ENCODE peak calls at places on chromosomes 13 and 19, in ten cellular contexts. One of them, this sample, is unnamed.

GRCh38 chr19:1847684-1848398 is 442 bp downstream of the REXO1 start:
- DNase-seq in PC-3: peak
- DNase-seq in transverse colon: peak
- DNase-seq in uterus: no peak
- DNase-seq in endothelial cell: peak
- DNase-seq in lower leg skin: no peak
- DNase-seq in right lobe of liver: peak
- DNase-seq in choroid plexus epithelial cell: peak
- DNase-seq in WTC11: no peak
- DNase-seq in dorsolateral prefrontal cortex: no peak
- DNase-seq in this sample: peak

GRCh38 chr19:16714702-16715294 is 4.8 kb upstream of the NWD1 start:
- DNase-seq in choroid plexus epithelial cell: peak
- DNase-seq in uterus: no peak
- DNase-seq in lower leg skin: no peak
- DNase-seq in PC-3: peak
- DNase-seq in transverse colon: peak
- DNase-seq in dorsolateral prefrontal cortex: peak
- DNase-seq in endothelial cell: peak
- DNase-seq in WTC11: peak
- DNase-seq in right lobe of liver: peak
- DNase-seq in this sample: peak

GRCh38 chr13:98686281-98686680 is 66.2 kb downstream of the SLC15A1 start:
- DNase-seq in transverse colon: no peak
- DNase-seq in choroid plexus epithelial cell: no peak
- DNase-seq in endothelial cell: no peak
- DNase-seq in dorsolateral prefrontal cortex: no peak
- DNase-seq in lower leg skin: no peak
- DNase-seq in uterus: no peak
- DNase-seq in WTC11: no peak
- DNase-seq in right lobe of liver: no peak
- DNase-seq in PC-3: no peak
- DNase-seq in this sample: no peak

GRCh38 chr19:46616631-46617322 is 8.1 kb downstream of the PTGIR start:
- DNase-seq in right lobe of liver: peak
- DNase-seq in dorsolateral prefrontal cortex: no peak
- DNase-seq in endothelial cell: peak
- DNase-seq in PC-3: peak
- DNase-seq in WTC11: peak
- DNase-seq in uterus: no peak
- DNase-seq in lower leg skin: no peak
- DNase-seq in transverse colon: peak
- DNase-seq in choroid plexus epithelial cell: peak
- DNase-seq in this sample: peak

GRCh38 chr13:103022328-103022727 is 43.9 kb downstream of the SLC10A2 start:
- DNase-seq in lower leg skin: no peak
- DNase-seq in WTC11: no peak
- DNase-seq in right lobe of liver: no peak
- DNase-seq in PC-3: peak
- DNase-seq in choroid plexus epithelial cell: no peak
- DNase-seq in uterus: no peak
- DNase-seq in endothelial cell: no peak
- DNase-seq in transverse colon: no peak
- DNase-seq in dorsolateral prefrontal cortex: no peak
- DNase-seq in this sample: no peak

GRCh38 chr13:29500426-29500825 is 95.1 kb downstream of the SLC7A1 start:
- DNase-seq in right lobe of liver: no peak
- DNase-seq in WTC11: no peak
- DNase-seq in lower leg skin: no peak
- DNase-seq in choroid plexus epithelial cell: no peak
- DNase-seq in endothelial cell: no peak
- DNase-seq in uterus: no peak
- DNase-seq in dorsolateral prefrontal cortex: no peak
- DNase-seq in transverse colon: no peak
- DNase-seq in PC-3: no peak
- DNase-seq in this sample: no peak

GRCh38 chr13:22091222-22091970 is 420.5 kb downstream of the FGF9 start:
- DNase-seq in choroid plexus epithelial cell: no peak
- DNase-seq in right lobe of liver: no peak
- DNase-seq in transverse colon: no peak
- DNase-seq in uterus: peak
- DNase-seq in lower leg skin: no peak
- DNase-seq in dorsolateral prefrontal cortex: no peak
- DNase-seq in WTC11: no peak
- DNase-seq in endothelial cell: no peak
- DNase-seq in PC-3: no peak
- DNase-seq in this sample: no peak

GRCh38 chr13:76440568-76440967 is 445.6 kb downstream of the KCTD12 start:
- DNase-seq in right lobe of liver: no peak
- DNase-seq in WTC11: no peak
- DNase-seq in endothelial cell: no peak
- DNase-seq in transverse colon: no peak
- DNase-seq in choroid plexus epithelial cell: no peak
- DNase-seq in dorsolateral prefrontal cortex: no peak
- DNase-seq in lower leg skin: no peak
- DNase-seq in uterus: no peak
- DNase-seq in PC-3: no peak
- DNase-seq in this sample: no peak

DNA sequence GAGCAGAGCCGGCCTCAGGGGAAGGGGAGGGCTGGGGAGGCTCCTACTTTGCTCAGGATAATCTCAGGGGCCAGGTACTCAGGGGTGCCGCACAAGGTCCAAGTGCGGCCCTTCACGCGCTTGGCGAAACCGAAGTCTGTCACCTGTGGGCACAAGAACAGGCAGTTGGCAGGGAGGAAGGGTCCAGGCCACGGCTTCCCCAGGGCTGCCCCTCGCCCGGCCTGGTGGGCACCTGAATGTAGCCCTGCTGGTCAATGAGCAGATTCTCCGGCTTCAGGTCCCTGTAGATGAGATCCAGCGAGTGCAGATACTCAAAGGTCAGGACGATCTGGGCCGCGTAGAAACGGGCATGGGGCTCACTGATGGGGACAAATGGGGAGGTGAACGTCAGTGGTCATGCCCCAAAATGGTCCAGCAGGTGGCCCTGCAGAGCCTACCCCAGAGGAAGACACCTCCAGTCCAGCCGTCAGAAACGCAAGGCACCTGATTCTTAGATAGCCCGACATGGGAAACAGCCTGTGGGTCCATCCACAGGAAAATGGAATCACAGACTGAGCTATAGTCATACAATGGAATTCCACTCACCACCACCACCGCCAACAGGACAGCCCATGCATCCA is 7.1 kb upstream of the SAMD1 start:
- DNase-seq in lower leg skin: no peak
- DNase-seq in WTC11: peak
- DNase-seq in dorsolateral prefrontal cortex: no peak
- DNase-seq in right lobe of liver: no peak
- DNase-seq in endothelial cell: no peak
- DNase-seq in choroid plexus epithelial cell: no peak
- DNase-seq in uterus: no peak
- DNase-seq in transverse colon: no peak
- DNase-seq in PC-3: no peak
- DNase-seq in this sample: no peak
- TF ChIP-seq CTCF in lower leg skin: no peak
- TF ChIP-seq CTCF in WTC11: peak
- TF ChIP-seq CTCF in dorsolateral prefrontal cortex: no peak
- TF ChIP-seq CTCF in right lobe of liver: peak
- TF ChIP-seq CTCF in endothelial cell: no peak
- TF ChIP-seq CTCF in choroid plexus epithelial cell: peak
- TF ChIP-seq CTCF in uterus: no peak
- TF ChIP-seq CTCF in transverse colon: no peak
- TF ChIP-seq CTCF in PC-3: peak
- TF ChIP-seq CTCF in this sample: no peak

DNA sequence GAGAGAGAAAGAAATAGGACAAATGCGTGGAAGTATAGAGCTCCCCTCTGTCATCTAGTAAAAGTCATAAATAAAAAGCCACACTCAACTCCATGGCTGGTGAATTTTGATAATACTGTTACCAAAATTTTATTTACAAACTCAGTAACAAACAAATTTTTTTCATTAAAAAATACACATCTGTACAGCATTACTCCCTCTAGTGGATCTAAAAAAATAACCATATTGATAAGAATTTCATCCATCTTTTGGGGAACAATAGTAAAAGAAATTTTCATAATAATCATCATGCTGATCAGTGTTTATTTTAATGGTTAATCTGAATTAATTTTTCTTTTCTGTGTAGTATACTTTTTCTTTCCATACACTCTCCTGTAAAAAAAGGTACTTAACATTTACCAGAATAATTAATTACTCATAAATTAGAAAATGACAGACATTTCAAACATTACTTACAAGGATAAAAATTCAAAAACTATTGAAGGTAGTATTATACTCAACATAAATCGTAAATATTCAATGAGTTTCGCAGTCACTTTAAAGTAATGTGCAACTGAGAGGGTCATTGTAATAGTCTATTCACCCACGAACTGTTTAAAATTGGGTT is 173.5 kb upstream of the LSM14A start:
- DNase-seq in endothelial cell: no peak
- DNase-seq in choroid plexus epithelial cell: peak
- DNase-seq in dorsolateral prefrontal cortex: no peak
- DNase-seq in right lobe of liver: no peak
- DNase-seq in uterus: no peak
- DNase-seq in lower leg skin: no peak
- DNase-seq in PC-3: peak
- DNase-seq in WTC11: no peak
- DNase-seq in transverse colon: no peak
- DNase-seq in this sample: peak
- TF ChIP-seq CTCF in endothelial cell: peak
- TF ChIP-seq CTCF in choroid plexus epithelial cell: peak
- TF ChIP-seq CTCF in dorsolateral prefrontal cortex: peak
- TF ChIP-seq CTCF in right lobe of liver: peak
- TF ChIP-seq CTCF in uterus: peak
- TF ChIP-seq CTCF in lower leg skin: no peak
- TF ChIP-seq CTCF in PC-3: peak
- TF ChIP-seq CTCF in WTC11: no peak
- TF ChIP-seq CTCF in transverse colon: peak
- TF ChIP-seq CTCF in this sample: peak

GRCh38 chr19:11342429-11342828 is 3.0 kb upstream of the RAB3D start:
- DNase-seq in right lobe of liver: no peak
- DNase-seq in dorsolateral prefrontal cortex: no peak
- DNase-seq in uterus: no peak
- DNase-seq in lower leg skin: no peak
- DNase-seq in transverse colon: no peak
- DNase-seq in PC-3: no peak
- DNase-seq in WTC11: no peak
- DNase-seq in endothelial cell: no peak
- DNase-seq in choroid plexus epithelial cell: no peak
- DNase-seq in this sample: no peak

GRCh38 chr19:11345122-11345752 is 831 bp downstream of the TMEM205 start:
- DNase-seq in WTC11: no peak
- DNase-seq in endothelial cell: no peak
- DNase-seq in lower leg skin: no peak
- DNase-seq in PC-3: peak
- DNase-seq in uterus: no peak
- DNase-seq in transverse colon: no peak
- DNase-seq in dorsolateral prefrontal cortex: no peak
- DNase-seq in choroid plexus epithelial cell: no peak
- DNase-seq in right lobe of liver: peak
- DNase-seq in this sample: peak

GRCh38 chr19:11347546-11347945 is 1.2 kb downstream of the CCDC159 start:
- DNase-seq in endothelial cell: no peak
- DNase-seq in uterus: no peak
- DNase-seq in WTC11: no peak
- DNase-seq in PC-3: peak
- DNase-seq in lower leg skin: no peak
- DNase-seq in right lobe of liver: no peak
- DNase-seq in transverse colon: no peak
- DNase-seq in choroid plexus epithelial cell: no peak
- DNase-seq in dorsolateral prefrontal cortex: no peak
- DNase-seq in this sample: no peak

GRCh38 chr19:11349171-11349570 is 2.9 kb downstream of the CCDC159 start:
- DNase-seq in choroid plexus epithelial cell: no peak
- DNase-seq in PC-3: no peak
- DNase-seq in transverse colon: no peak
- DNase-seq in uterus: no peak
- DNase-seq in dorsolateral prefrontal cortex: no peak
- DNase-seq in lower leg skin: no peak
- DNase-seq in right lobe of liver: no peak
- DNase-seq in WTC11: no peak
- DNase-seq in endothelial cell: no peak
- DNase-seq in this sample: no peak

DNA sequence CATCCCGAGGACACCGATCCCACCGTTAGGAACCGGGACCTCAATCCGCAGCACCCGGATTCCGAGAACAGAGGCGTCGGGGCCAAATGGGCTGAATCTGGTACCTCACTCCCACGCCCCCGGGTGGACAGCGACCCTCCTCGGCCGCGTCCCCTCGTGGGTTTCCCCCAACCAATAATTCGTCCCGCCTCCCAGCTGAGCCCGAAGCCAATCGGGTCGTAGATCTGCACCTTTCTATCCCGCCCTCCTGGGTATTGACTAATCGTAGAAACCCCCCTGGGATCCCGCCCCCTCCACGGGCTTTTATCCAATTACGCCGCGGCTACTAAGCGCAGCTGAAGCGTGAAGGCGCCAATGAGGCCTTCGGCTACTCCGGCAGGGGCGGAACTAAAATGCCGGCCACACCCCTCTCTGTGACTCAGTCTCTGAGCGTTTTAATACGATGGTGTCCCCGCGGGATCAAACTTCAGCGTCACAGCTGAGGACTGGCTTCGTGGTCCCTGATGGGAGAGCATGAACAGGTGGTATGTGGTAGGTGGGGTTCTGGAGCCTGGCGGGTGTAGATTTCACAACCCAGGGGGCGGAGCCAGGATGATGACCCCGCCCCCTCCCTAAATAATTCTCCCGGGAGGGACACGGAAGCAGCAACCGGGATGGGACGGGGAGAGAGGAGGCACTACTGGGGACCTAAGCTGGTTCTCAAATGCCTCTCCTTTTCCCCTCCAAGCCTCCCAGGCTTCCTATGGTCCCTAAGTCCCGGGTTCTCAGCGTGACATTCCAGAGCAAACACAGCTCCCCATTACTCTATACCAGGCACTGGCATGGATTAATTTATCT is at the start of the genes CCDC159 and TMEM205:
- DNase-seq in WTC11: peak
- DNase-seq in transverse colon: peak
- DNase-seq in choroid plexus epithelial cell: peak
- DNase-seq in PC-3: peak
- DNase-seq in dorsolateral prefrontal cortex: peak
- DNase-seq in right lobe of liver: peak
- DNase-seq in endothelial cell: peak
- DNase-seq in lower leg skin: peak
- DNase-seq in uterus: peak
- DNase-seq in this sample: peak
- TF ChIP-seq CTCF in WTC11: no peak
- TF ChIP-seq CTCF in transverse colon: no peak
- TF ChIP-seq CTCF in choroid plexus epithelial cell: no peak
- TF ChIP-seq CTCF in PC-3: peak
- TF ChIP-seq CTCF in dorsolateral prefrontal cortex: peak
- TF ChIP-seq CTCF in right lobe of liver: no peak
- TF ChIP-seq CTCF in endothelial cell: no peak
- TF ChIP-seq CTCF in lower leg skin: no peak
- TF ChIP-seq CTCF in uterus: peak
- TF ChIP-seq CTCF in this sample: no peak

DNA sequence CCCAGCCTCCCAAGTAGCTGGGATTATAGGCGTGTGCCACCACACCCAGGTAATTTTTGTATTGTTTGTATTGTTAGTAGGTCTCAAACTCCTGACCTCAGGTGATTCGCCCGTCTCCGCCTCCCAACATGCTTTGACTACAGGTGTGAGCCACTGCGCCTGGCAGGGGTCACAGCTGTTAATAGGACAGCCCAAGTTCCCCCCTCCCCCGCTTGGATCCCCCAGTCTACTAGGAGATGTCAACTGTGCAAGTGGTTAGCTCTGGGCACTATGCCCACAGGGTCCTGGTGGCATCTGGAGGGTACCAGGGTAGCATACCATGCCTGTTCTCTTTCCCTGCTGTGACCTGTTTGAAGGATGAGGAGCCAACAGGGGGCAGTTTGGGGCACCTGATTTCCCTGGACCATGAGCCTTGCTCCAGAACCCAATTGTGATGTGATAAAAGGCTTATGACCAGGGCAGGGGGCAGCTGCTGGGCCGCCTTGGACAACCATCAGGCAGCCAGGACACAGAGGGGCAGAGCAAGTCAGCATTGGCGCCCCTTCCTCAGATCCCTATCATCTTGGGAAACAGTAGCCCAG is at the start of gene TSPAN16:
- DNase-seq in choroid plexus epithelial cell: no peak
- DNase-seq in uterus: peak
- DNase-seq in endothelial cell: no peak
- DNase-seq in dorsolateral prefrontal cortex: no peak
- DNase-seq in transverse colon: no peak
- DNase-seq in right lobe of liver: no peak
- DNase-seq in PC-3: no peak
- DNase-seq in lower leg skin: no peak
- DNase-seq in WTC11: no peak
- DNase-seq in this sample: peak
- TF ChIP-seq CTCF in choroid plexus epithelial cell: peak
- TF ChIP-seq CTCF in uterus: no peak
- TF ChIP-seq CTCF in endothelial cell: no peak
- TF ChIP-seq CTCF in dorsolateral prefrontal cortex: no peak
- TF ChIP-seq CTCF in transverse colon: no peak
- TF ChIP-seq CTCF in right lobe of liver: no peak
- TF ChIP-seq CTCF in PC-3: peak
- TF ChIP-seq CTCF in lower leg skin: no peak
- TF ChIP-seq CTCF in WTC11: no peak
- TF ChIP-seq CTCF in this sample: no peak

This sample was measured in MCF 10A.